ENCODE peak calls at places on chromosomes 2 and 18, in four cellular contexts. E is fibroblast of mammary gland, A is fibroblast of the aortic adventitia, R is NCI-H2171 treated with DMSO at 0.1 percent for 48 hours. M is an unnamed sample.

GRCh38 chr18:31041346-31042067 is 1.0 kb downstream of the DSC3 start:
- DNase-seq in R (no peak), E (no peak), A (no peak), M (peak; percentile 5)

GRCh38 chr18:75656035-75656434 is 228.5 kb upstream of the SMIM21 start:
- DNase-seq in E (no peak), A (no peak), R (no peak), M (no peak)

GRCh38 chr2:20205915-20206524 is 18.9 kb downstream of the SDC1 start:
- DNase-seq in A (no peak), R (no peak), E (no peak), M (no peak)

GRCh38 chr2:28681216-28681981 is 70.2 kb upstream of the PPP1CB start:
- DNase-seq in A (peak; percentile 43), E (peak; percentile 42), R (no peak), M (no peak)

GRCh38 chr2:219460424-219460926 is 25.8 kb downstream of the SPEG start:
- DNase-seq in A (peak; percentile 80), E (peak; percentile 45), R (peak; percentile 16), M (no peak)

GRCh38 chr2:70647873-70648481 is 94.4 kb upstream of the TGFA start:
- DNase-seq in A (peak; percentile 59), E (peak; percentile 53), R (peak; percentile 69), M (peak; percentile 83)

GRCh38 chr2:4135765-4136164 is 432.4 kb downstream of the DCDC2C start:
- DNase-seq in R (no peak), E (no peak), A (no peak), M (no peak)

GRCh38 chr2:25286723-25287483 is 54.8 kb downstream of the DNMT3A start:
- DNase-seq in E (no peak), A (no peak), R (no peak), M (no peak)

GRCh38 chr2:202632682-202633081 is 2.1 kb upstream of the FAM117B start:
- DNase-seq in R (no peak), A (peak; percentile 95), E (peak; percentile 57), M (no peak)

GRCh38 chr2:70615222-70615621 is 61.6 kb upstream of the TGFA start:
- DNase-seq in E (no peak), R (no peak), A (no peak), M (no peak)

GRCh38 chr2:181632733-181633401 is 24.0 kb downstream of the CERKL start:
- DNase-seq in A (no peak), E (no peak), R (peak; percentile 85), M (no peak)

GRCh38 chr18:48263913-48264506 is 145.2 kb downstream of the ZBTB7C start:
- DNase-seq in E (peak; percentile 11), A (peak; percentile 27), R (no peak), M (no peak)

GRCh38 chr2:43542285-43542933 is 53.4 kb downstream of the THADA start:
- DNase-seq in R (peak; percentile 25), E (peak; percentile 77), A (peak; percentile 81), M (peak; percentile 19)

GRCh38 chr2:207844648-207845047 is 74.9 kb upstream of the FZD5 start:
- DNase-seq in R (no peak), A (no peak), E (no peak), M (no peak)

GRCh38 chr2:240777416-240778212 is 42.4 kb downstream of the KIF1A start:
- DNase-seq in R (no peak), E (no peak), A (no peak), M (no peak)

GRCh38 chr2:67295851-67296250 is 101.3 kb upstream of the ETAA1 start:
- DNase-seq in R (no peak), A (no peak), E (peak; percentile 10), M (no peak)

GRCh38 chr2:44596537-44597320 is 235.0 kb downstream of the CAMKMT start:
- DNase-seq in A (peak; percentile 20), R (no peak), E (peak; percentile 65), M (no peak)

GRCh38 chr18:54388203-54389142 is 30.8 kb downstream of the C18orf54 start:
- DNase-seq in R (peak; percentile 18), A (peak; percentile 73), E (peak; percentile 86), M (peak; percentile 61)

GRCh38 chr2:218703341-218703740 is 7.3 kb upstream of the TTLL4 start:
- DNase-seq in A (no peak), R (no peak), E (no peak), M (no peak)

GRCh38 chr2:239603411-239604356 is 202.9 kb upstream of the HDAC4 start:
- DNase-seq in A (no peak), E (no peak), R (no peak), M (no peak)

GRCh38 chr2:191656389-191656788 is 21.5 kb upstream of the NABP1 start:
- DNase-seq in A (peak; percentile 96), E (peak; percentile 94), R (no peak), M (no peak)

GRCh38 chr18:27062802-27063201 is 122.3 kb downstream of the CHST9 start:
- DNase-seq in E (no peak), R (no peak), A (no peak), M (no peak)

GRCh38 chr2:237236188-237236587 is 150.5 kb downstream of the COPS8 start:
- DNase-seq in E (peak; percentile 85), R (no peak), A (no peak), M (no peak)

GRCh38 chr2:199206536-199206935 is 251.2 kb downstream of the SATB2 start:
- DNase-seq in A (no peak), E (no peak), R (no peak), M (no peak)

GRCh38 chr18:604771-605170 is 8.0 kb downstream of the CLUL1 start:
- DNase-seq in E (no peak), A (no peak), R (no peak), M (no peak)

GRCh38 chr18:11505993-11506392 is 103.4 kb upstream of the SLC35G4 start:
- DNase-seq in A (no peak), E (no peak), R (no peak), M (no peak)

GRCh38 chr2:7014201-7014640 is 97.0 kb downstream of the RNF144A start:
- DNase-seq in E (peak; percentile 81), A (peak; percentile 32), R (peak; percentile 39), M (no peak)

GRCh38 chr2:2026252-2026831 is 282.0 kb upstream of the PXDN start:
- DNase-seq in R (no peak), E (no peak), A (no peak), M (no peak)

GRCh38 chr2:208069186-208069585 is 43.9 kb upstream of the PLEKHM3 start:
- DNase-seq in E (peak; percentile 33), A (peak; percentile 26), R (no peak), M (no peak)

GRCh38 chr2:113157108-113157896 is 16.5 kb upstream of the PSD4 start:
- DNase-seq in E (no peak), R (peak; percentile 22), A (no peak), M (peak; percentile 87)

GRCh38 chr2:80244905-80245584 is 59.5 kb downstream of the LRRTM1 start:
- DNase-seq in A (no peak), E (no peak), R (no peak), M (no peak)

GRCh38 chr2:36507408-36507812 is 90.6 kb downstream of the FEZ2 start:
- DNase-seq in R (no peak), A (peak; percentile 78), E (peak; percentile 68), M (peak; percentile 70)

GRCh38 chr18:23498062-23498582 is 5.2 kb upstream of the RMC1 start:
- DNase-seq in A (no peak), R (no peak), E (no peak), M (no peak)

GRCh38 chr18:23964282-23965238 is 50.0 kb upstream of the TTC39C start:
- DNase-seq in R (peak; percentile 56), E (no peak), A (no peak), M (no peak)

GRCh38 chr18:963276-963675 is 58.6 kb downstream of the ADCYAP1 start:
- DNase-seq in A (no peak), E (no peak), R (no peak), M (no peak)